ENCODE peak calls at places on chromosome 12, in eight cellular contexts. A is tibial artery; D is CD4-positive, alpha-beta T cell; T is heart right ventricle; W is upper lobe of right lung; H is brain microvascular endothelial cell; O is CD4-positive, CD25-positive, alpha-beta regulatory T cell; L is A549. Q is an unnamed sample.

GRCh38 chr12:5916785-5917290 is 28.2 kb downstream of the ANO2 start:
- DNase-seq in A (peak), D (no peak), T (no peak), W (no peak), H (no peak), O (no peak), L (no peak), Q (no peak)

GRCh38 chr12:73935817-73936216 is 601.8 kb upstream of the ATXN7L3B start:
- DNase-seq in A (no peak), D (no peak), T (no peak), W (no peak), H (no peak), O (no peak), L (no peak), Q (no peak)

GRCh38 chr12:97075583-97076268 is 168.7 kb downstream of the NEDD1 start:
- DNase-seq in A (no peak), D (no peak), T (no peak), W (no peak), H (no peak), O (no peak), L (no peak), Q (no peak)

GRCh38 chr12:14664434-14665023 is 31.9 kb downstream of the GUCY2C start:
- DNase-seq in A (no peak), D (no peak), T (peak), W (no peak), H (peak), O (peak), L (peak), Q (no peak)

GRCh38 chr12:1977588-1977987 is 26.7 kb downstream of the DCP1B start:
- DNase-seq in A (no peak), D (no peak), T (no peak), W (no peak), H (no peak), O (no peak), L (no peak), Q (no peak)

GRCh38 chr12:114414031-114414865 is 8.3 kb upstream of the TBX5 start:
- DNase-seq in A (no peak), D (no peak), T (no peak), W (no peak), H (no peak), O (no peak), L (no peak), Q (no peak)

GRCh38 chr12:6241495-6241894 is 41.3 kb downstream of the CD9 start:
- DNase-seq in A (peak), D (no peak), T (peak), W (peak), H (no peak), O (no peak), L (no peak), Q (peak)

GRCh38 chr12:21073129-21073528 is 57.9 kb upstream of the SLCO1B1 start:
- DNase-seq in A (no peak), D (no peak), T (no peak), W (no peak), H (peak), O (no peak), L (no peak), Q (no peak)

GRCh38 chr12:6372403-6373003 is 2.9 kb downstream of the SCNN1A start:
- DNase-seq in A (no peak), D (no peak), T (no peak), W (peak), H (peak), O (peak), L (peak), Q (no peak)

GRCh38 chr12:12735301-12735700 is 18.1 kb downstream of the CDKN1B start:
- DNase-seq in A (no peak), D (no peak), T (no peak), W (no peak), H (no peak), O (no peak), L (no peak), Q (no peak)

GRCh38 chr12:27388650-27389049 is 56.0 kb downstream of the BMAL2 start:
- DNase-seq in A (no peak), D (no peak), T (no peak), W (no peak), H (no peak), O (no peak), L (no peak), Q (no peak)

GRCh38 chr12:108905725-108906124 is 25.8 kb downstream of the DAO start:
- DNase-seq in A (no peak), D (no peak), T (no peak), W (no peak), H (no peak), O (no peak), L (no peak), Q (no peak)

GRCh38 chr12:123006977-123007376 is 26.5 kb downstream of the ARL6IP4 start:
- DNase-seq in A (no peak), D (no peak), T (no peak), W (no peak), H (no peak), O (no peak), L (no peak), Q (no peak)

GRCh38 chr12:67811437-67812361 is 163.2 kb downstream of the DYRK2 start:
- DNase-seq in A (no peak), D (no peak), T (no peak), W (no peak), H (peak), O (no peak), L (no peak), Q (no peak)

GRCh38 chr12:47079365-47079893 is at the start of gene PCED1B:
- DNase-seq in A (peak), D (peak), T (peak), W (peak), H (peak), O (peak), L (no peak), Q (peak)

GRCh38 chr12:113896194-113896593 is 69.9 kb downstream of the RBM19 start:
- DNase-seq in A (no peak), D (no peak), T (no peak), W (no peak), H (no peak), O (no peak), L (no peak), Q (no peak)

GRCh38 chr12:95248095-95248494 is 30.5 kb downstream of the VEZT start:
- DNase-seq in A (no peak), D (no peak), T (no peak), W (no peak), H (no peak), O (no peak), L (no peak), Q (no peak)

GRCh38 chr12:132356686-132357622 is 27.6 kb upstream of the GALNT9 start:
- DNase-seq in A (no peak), D (no peak), T (no peak), W (peak), H (peak), O (no peak), L (peak), Q (peak)

GRCh38 chr12:43964966-43965365 is 129.1 kb downstream of the TMEM117 start:
- DNase-seq in A (no peak), D (no peak), T (no peak), W (no peak), H (peak), O (no peak), L (no peak), Q (no peak)

GRCh38 chr12:106258935-106259334 is 11.1 kb upstream of the CKAP4 start:
- DNase-seq in A (no peak), D (no peak), T (no peak), W (no peak), H (no peak), O (no peak), L (no peak), Q (no peak)

GRCh38 chr12:102372112-102372511 is 108.3 kb downstream of the IGF1 start:
- DNase-seq in A (no peak), D (no peak), T (no peak), W (no peak), H (no peak), O (no peak), L (no peak), Q (no peak)

GRCh38 chr12:116152268-116152667 is 125.2 kb downstream of the MED13L start:
- DNase-seq in A (no peak), D (no peak), T (no peak), W (no peak), H (peak), O (no peak), L (no peak), Q (no peak)

GRCh38 chr12:103468837-103469236 is 26.9 kb downstream of the C12orf42 start:
- DNase-seq in A (no peak), D (no peak), T (no peak), W (no peak), H (no peak), O (no peak), L (no peak), Q (no peak)

GRCh38 chr12:25518512-25518911 is 34.6 kb downstream of the LMNTD1 start:
- DNase-seq in A (no peak), D (no peak), T (no peak), W (no peak), H (peak), O (no peak), L (no peak), Q (no peak)

GRCh38 chr12:59736786-59737185 is 141.0 kb downstream of the SLC16A7 start:
- DNase-seq in A (no peak), D (no peak), T (no peak), W (no peak), H (peak), O (no peak), L (no peak), Q (no peak)

GRCh38 chr12:131487379-131488129 is 223.3 kb upstream of the SFSWAP start:
- DNase-seq in A (no peak), D (no peak), T (no peak), W (no peak), H (no peak), O (no peak), L (no peak), Q (no peak)

GRCh38 chr12:95318071-95318545 is 100.5 kb downstream of the VEZT start:
- DNase-seq in A (no peak), D (no peak), T (no peak), W (no peak), H (peak), O (no peak), L (peak), Q (no peak)

GRCh38 chr12:127287256-127287655 is 979.7 kb upstream of the TMEM132C start:
- DNase-seq in A (no peak), D (no peak), T (no peak), W (no peak), H (no peak), O (no peak), L (no peak), Q (no peak)

GRCh38 chr12:107511292-107511691 is 174.3 kb upstream of the PWP1 start:
- DNase-seq in A (no peak), D (no peak), T (no peak), W (no peak), H (no peak), O (no peak), L (no peak), Q (no peak)

GRCh38 chr12:89160716-89161123 is 191.6 kb downstream of the DUSP6 start:
- DNase-seq in A (peak), D (no peak), T (peak), W (peak), H (peak), O (no peak), L (no peak), Q (no peak)

GRCh38 chr12:81692008-81692407 is 67.1 kb downstream of the PPFIA2 start:
- DNase-seq in A (no peak), D (no peak), T (no peak), W (no peak), H (no peak), O (no peak), L (no peak), Q (no peak)

GRCh38 chr12:68587448-68587873 is 23.2 kb upstream of the RAP1B start:
- DNase-seq in A (no peak), D (peak), T (no peak), W (no peak), H (no peak), O (peak), L (no peak), Q (no peak)

GRCh38 chr12:53956251-53956887 is 1.7 kb downstream of the HOXC12 start:
- DNase-seq in A (peak), D (no peak), T (no peak), W (no peak), H (no peak), O (no peak), L (no peak), Q (no peak)

GRCh38 chr12:6226002-6226700 is 26.0 kb downstream of the CD9 start:
- DNase-seq in A (peak), D (no peak), T (peak), W (no peak), H (no peak), O (no peak), L (no peak), Q (peak)

GRCh38 chr12:124469193-124469888 is 98.1 kb downstream of the NCOR2 start:
- DNase-seq in A (no peak), D (no peak), T (no peak), W (no peak), H (no peak), O (peak), L (no peak), Q (no peak)

GRCh38 chr12:124464830-124465229 is 102.6 kb downstream of the NCOR2 start:
- DNase-seq in A (no peak), D (no peak), T (no peak), W (no peak), H (no peak), O (no peak), L (no peak), Q (no peak)

GRCh38 chr12:124465473-124465872 is 101.9 kb downstream of the NCOR2 start:
- DNase-seq in A (no peak), D (no peak), T (no peak), W (no peak), H (no peak), O (no peak), L (no peak), Q (no peak)

GRCh38 chr12:124464062-124464461 is 103.3 kb downstream of the NCOR2 start:
- DNase-seq in A (no peak), D (no peak), T (no peak), W (no peak), H (peak), O (no peak), L (no peak), Q (no peak)

DNA sequence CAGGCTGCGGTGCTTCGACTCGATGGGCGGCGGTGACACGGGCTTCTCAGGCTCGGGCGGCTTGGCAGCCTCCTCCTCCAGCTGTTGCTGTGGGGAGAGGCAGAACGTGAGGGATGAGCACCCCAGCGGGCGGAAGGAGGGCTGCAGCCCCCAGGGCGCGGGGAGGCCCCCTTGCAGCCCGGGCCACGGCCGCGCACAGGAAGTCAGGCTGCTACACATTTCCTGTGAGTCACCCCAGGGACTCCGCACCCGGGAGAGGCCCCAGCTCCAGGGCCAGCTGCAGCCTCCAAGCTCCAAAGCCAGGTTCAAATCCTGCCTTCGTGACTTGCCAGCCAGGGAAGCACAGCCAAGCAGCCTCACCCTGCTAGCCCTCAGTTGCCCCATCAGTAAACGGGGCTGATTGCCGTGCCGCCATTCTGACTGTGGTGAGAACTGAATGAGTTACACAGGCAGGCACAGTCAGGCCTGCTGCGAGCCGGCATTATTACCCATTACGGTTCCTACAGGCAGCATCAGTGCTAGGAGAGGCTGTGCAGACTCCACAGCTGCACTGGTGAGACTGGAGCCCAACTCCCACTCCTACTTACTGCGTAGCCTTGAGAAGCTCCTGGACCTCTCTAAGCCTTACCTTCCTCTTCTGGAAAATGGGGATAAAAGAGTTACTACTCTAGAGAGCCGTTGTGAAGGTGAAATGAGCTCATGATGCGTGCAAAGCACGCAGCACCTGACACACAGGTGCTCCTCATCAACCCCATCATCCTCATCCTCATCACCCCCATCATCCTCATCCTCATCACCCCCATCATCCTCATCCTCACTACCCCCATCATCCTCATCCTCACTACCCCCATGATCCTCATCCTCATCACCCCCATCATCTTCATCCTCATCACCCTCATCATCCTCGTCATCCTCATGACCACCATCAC is 100.9 kb downstream of the NCOR2 start:
- DNase-seq in A (peak), D (peak), T (peak), W (no peak), H (peak), O (peak), L (no peak), Q (peak)
- H3K27ac ChIP-seq in A (no peak), D (peak), T (peak), W (peak), H (peak), O (peak), L (no peak), Q (peak)

DNA sequence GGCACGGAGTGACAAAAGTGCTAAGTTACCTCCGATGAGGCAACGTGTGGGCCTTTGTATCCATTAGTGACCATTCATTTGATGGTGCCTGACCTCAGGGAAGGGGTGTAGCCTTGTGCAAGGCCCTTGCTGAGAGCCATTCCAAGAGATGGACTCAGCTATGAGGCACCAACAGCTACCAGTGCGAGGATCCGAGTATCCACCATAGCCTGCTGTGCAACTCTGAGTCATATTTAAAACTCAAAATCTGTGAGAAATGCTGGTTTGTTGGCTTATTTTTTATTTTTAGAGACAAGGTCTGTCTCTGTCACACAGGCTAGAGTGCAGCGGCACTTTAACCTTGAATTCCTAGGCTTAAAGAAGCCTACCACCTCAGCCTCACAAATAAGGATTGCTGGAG is 25.1 kb upstream of the WNK1 start:
- DNase-seq in A (no peak), D (no peak), T (no peak), W (no peak), H (peak), O (no peak), L (no peak), Q (no peak)
- H3K27ac ChIP-seq in A (no peak), D (no peak), T (no peak), W (no peak), H (no peak), O (no peak), L (peak), Q (no peak)

DNA sequence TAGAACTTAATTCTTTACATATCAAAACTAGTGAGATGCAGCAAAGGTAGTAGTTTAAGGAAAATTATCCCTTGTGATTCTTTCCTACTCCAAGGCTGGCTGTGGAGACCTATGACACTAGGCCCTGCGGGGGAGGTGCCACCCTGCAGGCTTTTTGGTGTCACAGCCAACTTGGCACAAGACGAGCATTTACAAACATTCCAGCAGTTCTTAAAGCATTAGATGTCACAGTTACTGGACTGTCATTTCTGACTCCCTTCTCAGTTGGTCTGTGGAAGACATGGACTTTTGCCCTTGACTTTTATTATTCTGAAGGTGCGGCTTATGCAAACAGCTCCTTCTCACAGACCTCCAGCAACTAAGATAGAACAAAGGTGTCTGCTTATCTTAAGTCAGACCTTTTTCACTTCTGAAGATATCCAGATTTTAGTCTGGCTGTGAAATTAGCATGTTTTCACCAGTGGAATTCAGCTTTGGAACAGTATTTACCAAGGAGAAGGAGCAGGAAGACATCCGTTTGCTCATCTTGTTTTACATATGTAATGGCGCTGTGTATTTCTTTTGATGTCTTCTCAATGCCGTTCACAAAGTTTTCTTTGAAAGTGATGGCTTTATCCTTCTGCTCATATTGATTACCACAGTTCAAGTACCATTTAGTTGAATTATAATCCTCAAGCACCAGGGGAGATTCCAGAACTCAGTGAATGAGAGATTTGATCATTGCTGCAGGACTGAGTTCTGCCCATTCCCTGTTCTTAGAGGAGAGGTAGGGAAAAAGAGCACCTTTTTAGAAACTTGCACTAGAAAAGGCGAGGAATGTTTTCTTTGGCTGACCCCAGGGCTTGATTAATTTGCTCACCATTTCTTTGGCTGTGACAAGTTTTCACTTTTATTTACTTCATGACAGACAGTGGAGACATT is 17.9 kb downstream of the SRGAP1 start:
- DNase-seq in A (no peak), D (no peak), T (peak), W (no peak), H (no peak), O (no peak), L (peak), Q (no peak)
- H3K27ac ChIP-seq in A (peak), D (no peak), T (no peak), W (no peak), H (no peak), O (no peak), L (peak), Q (no peak)

DNA sequence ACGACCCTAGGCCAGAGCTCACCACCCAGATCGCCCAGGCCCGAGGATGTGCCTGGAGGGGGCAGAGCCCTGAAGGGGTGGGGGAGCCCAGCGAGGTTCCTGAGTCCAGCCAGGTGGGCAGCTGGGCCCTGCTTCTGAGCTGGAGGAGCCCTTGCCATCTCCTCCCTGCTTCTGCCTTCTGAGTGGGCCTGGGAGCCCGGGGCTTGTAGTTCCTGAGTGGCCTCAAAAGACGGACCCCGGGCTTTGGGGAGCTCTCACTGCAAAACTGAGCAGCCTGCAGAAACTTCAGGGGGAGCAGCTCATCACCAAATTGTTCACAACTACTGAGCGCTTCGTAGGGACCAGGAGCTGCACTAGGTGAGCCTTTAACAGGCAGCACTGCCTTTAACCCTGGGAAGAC is 112.1 kb downstream of the NCOR2 start:
- DNase-seq in A (no peak), D (no peak), T (no peak), W (no peak), H (no peak), O (no peak), L (no peak), Q (no peak)
- H3K27ac ChIP-seq in A (peak), D (no peak), T (peak), W (peak), H (no peak), O (no peak), L (no peak), Q (peak)